ENCODE peak calls at places on chromosomes 5 and 9, in five cellular contexts. R, S, C, I and B are unnamed samples.

GRCh38 chr5:167294861-167295685 is 996.4 kb upstream of the WWC1 start:
- DNase-seq in R (peak; percentile 93), S (peak; percentile 58), C (no peak), I (no peak), B (peak; percentile 76)

GRCh38 chr5:17172801-17173200 is 44.6 kb upstream of the BASP1 start:
- DNase-seq in R (no peak), S (no peak), C (no peak), I (no peak), B (no peak)

GRCh38 chr5:160959804-160960203 is 107.8 kb upstream of the ATP10B start:
- DNase-seq in R (peak; percentile 37), S (peak; percentile 17), C (no peak), I (no peak), B (peak; percentile 96)

GRCh38 chr9:18331808-18332209 is 142.1 kb upstream of the ADAMTSL1 start:
- DNase-seq in R (no peak), S (no peak), C (no peak), I (no peak), B (no peak)

GRCh38 chr5:131786036-131786435 is 10.8 kb downstream of the FNIP1 start:
- DNase-seq in R (no peak), S (no peak), C (no peak), I (no peak), B (no peak)

GRCh38 chr5:80077317-80077716 is 42.2 kb downstream of the THBS4 start:
- DNase-seq in R (no peak), S (no peak), C (no peak), I (no peak), B (no peak)

GRCh38 chr9:136671646-136672430 is 9.1 kb downstream of the EGFL7 start:
- DNase-seq in R (no peak), S (no peak), C (no peak), I (peak; percentile 62), B (no peak)

GRCh38 chr5:10623305-10623910 is 59.5 kb downstream of the ANKRD33B start:
- DNase-seq in R (no peak), S (no peak), C (no peak), I (peak; percentile 92), B (no peak)

GRCh38 chr9:129544766-129545165 is 76.1 kb downstream of the C9orf50 start:
- DNase-seq in R (no peak), S (no peak), C (no peak), I (no peak), B (no peak)

GRCh38 chr5:443239-444151 is 519 bp downstream of the EXOC3 start:
- DNase-seq in R (peak; percentile 52), S (no peak), C (no peak), I (no peak), B (no peak)

GRCh38 chr9:102113191-102113590 is 374.7 kb upstream of the GRIN3A start:
- DNase-seq in R (no peak), S (no peak), C (no peak), I (no peak), B (no peak)

GRCh38 chr5:135340568-135340967 is 58.5 kb downstream of the MACROH2A1 start:
- DNase-seq in R (no peak), S (no peak), C (no peak), I (no peak), B (no peak)

GRCh38 chr9:105026451-105026850 is 98.5 kb upstream of the ABCA1 start:
- DNase-seq in R (no peak), S (no peak), C (no peak), I (no peak), B (no peak)

GRCh38 chr5:72408602-72409001 is 88.4 kb downstream of the PTCD2 start:
- DNase-seq in R (no peak), S (no peak), C (no peak), I (no peak), B (no peak)

GRCh38 chr5:139190125-139190524 is 8.0 kb downstream of the SIL1 start:
- DNase-seq in R (no peak), S (no peak), C (no peak), I (no peak), B (no peak)

GRCh38 chr5:143309661-143310431 is 93.6 kb downstream of the NR3C1 start:
- DNase-seq in R (no peak), S (no peak), C (no peak), I (no peak), B (no peak)

GRCh38 chr5:159071382-159071781 is 28.3 kb downstream of the EBF1 start:
- DNase-seq in R (no peak), S (no peak), C (no peak), I (no peak), B (no peak)

GRCh38 chr9:126791406-126792230 is 13.2 kb upstream of the ZBTB43 start:
- DNase-seq in R (peak; percentile 99), S (peak; percentile 90), C (no peak), I (no peak), B (peak; percentile 100)

GRCh38 chr5:20972419-20972925 is 984.5 kb upstream of the CDH18 start:
- DNase-seq in R (peak; percentile 43), S (peak; percentile 89), C (no peak), I (peak; percentile 19), B (peak; percentile 16)

GRCh38 chr9:124349675-124350484 is 65.4 kb downstream of the PSMB7 start:
- DNase-seq in R (no peak), S (no peak), C (no peak), I (no peak), B (no peak)

GRCh38 chr9:33815781-33816180 is 1.2 kb upstream of the UBE2R2 start:
- DNase-seq in R (no peak), S (no peak), C (no peak), I (no peak), B (no peak)

GRCh38 chr5:60943624-60944023 is 1.2 kb downstream of the ERCC8 start:
- DNase-seq in R (peak; percentile 58), S (no peak), C (no peak), I (no peak), B (no peak)

GRCh38 chr5:39459091-39459490 is 34.3 kb upstream of the DAB2 start:
- DNase-seq in R (no peak), S (no peak), C (no peak), I (no peak), B (no peak)

GRCh38 chr5:14252793-14253192 is 109.7 kb downstream of the TRIO start:
- DNase-seq in R (no peak), S (no peak), C (no peak), I (no peak), B (no peak)

GRCh38 chr9:135049460-135049859 is 38.0 kb upstream of the OLFM1 start:
- DNase-seq in R (no peak), S (no peak), C (no peak), I (no peak), B (no peak)

GRCh38 chr9:16673171-16673570 is 197.3 kb downstream of the BNC2 start:
- DNase-seq in R (no peak), S (no peak), C (no peak), I (no peak), B (no peak)

GRCh38 chr9:88458716-88459115 is 70.5 kb downstream of the SPIN1 start:
- DNase-seq in R (no peak), S (no peak), C (no peak), I (no peak), B (no peak)

GRCh38 chr5:96320797-96321196 is 112.3 kb downstream of the PCSK1 start:
- DNase-seq in R (peak; percentile 52), S (no peak), C (no peak), I (no peak), B (peak; percentile 31)

GRCh38 chr9:20014168-20014567 is 225.3 kb upstream of the SLC24A2 start:
- DNase-seq in R (no peak), S (no peak), C (no peak), I (no peak), B (no peak)

GRCh38 chr9:93039456-93039855 is 19.0 kb upstream of the SUSD3 start:
- DNase-seq in R (no peak), S (no peak), C (no peak), I (no peak), B (no peak)

GRCh38 chr9:93038918-93039317 is 19.6 kb upstream of the SUSD3 start:
- DNase-seq in R (no peak), S (no peak), C (no peak), I (no peak), B (no peak)

GRCh38 chr9:93036887-93037475 is 21.5 kb upstream of the SUSD3 start:
- DNase-seq in R (no peak), S (no peak), C (no peak), I (no peak), B (no peak)

GRCh38 chr9:93035821-93036351 is 22.6 kb upstream of the SUSD3 start:
- DNase-seq in R (no peak), S (no peak), C (no peak), I (no peak), B (no peak)

GRCh38 chr9:93037476-93037971 is 21.0 kb upstream of the SUSD3 start:
- DNase-seq in R (no peak), S (no peak), C (no peak), I (no peak), B (no peak)
- H3K27ac ChIP-seq in R (no peak overlapping the region), S (no peak overlapping the region), C (peak overlapping the region; percentile 29), I (no peak overlapping the region), B (no peak overlapping the region)

GRCh38 chr5:115457985-115458384 is 86.6 kb downstream of the FEM1C start:
- DNase-seq in R (no peak), S (no peak), C (no peak), I (no peak), B (no peak)

GRCh38 chr5:115456539-115456938 is 88.0 kb downstream of the FEM1C start:
- DNase-seq in R (no peak), S (no peak), C (no peak), I (no peak), B (no peak)

GRCh38 chr5:115456056-115456455 is 88.5 kb downstream of the FEM1C start:
- DNase-seq in R (no peak), S (no peak), C (no peak), I (no peak), B (no peak)

GRCh38 chr5:115459844-115460243 is 84.7 kb downstream of the FEM1C start:
- DNase-seq in R (peak; percentile 49), S (no peak), C (no peak), I (no peak), B (no peak)

DNA sequence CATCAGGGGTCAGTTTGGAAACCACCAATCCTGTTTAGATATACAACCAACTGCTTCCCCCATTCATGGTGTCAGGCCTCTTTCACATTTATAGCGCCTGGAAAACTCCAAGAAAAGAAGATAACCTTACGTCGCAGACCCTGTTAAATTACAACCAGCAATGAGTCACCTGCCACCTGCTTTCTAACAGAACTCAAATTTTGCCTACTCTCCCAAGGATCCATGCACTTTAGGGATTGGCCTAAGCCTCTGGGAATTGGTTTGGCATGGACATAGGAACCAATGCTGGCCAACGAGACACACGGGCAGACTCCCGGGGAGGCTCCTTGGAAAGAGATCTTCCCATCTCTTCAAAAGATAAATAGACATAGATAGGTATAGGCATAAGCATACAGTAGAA is 87.0 kb downstream of the FEM1C start:
- DNase-seq in R (no peak), S (no peak), C (no peak), I (no peak), B (no peak)
- H3K27ac ChIP-seq in R (no peak overlapping the region), S (no peak overlapping the region), C (no peak overlapping the region), I (no peak overlapping the region), B (no peak overlapping the region)

GRCh38 chr9:92770005-92770995 is 5.7 kb upstream of the BICD2 start:
- DNase-seq in R (no peak), S (no peak), C (no peak), I (no peak), B (peak; percentile 98)
- H3K27ac ChIP-seq in R (no peak overlapping the region), S (no peak overlapping the region), C (peak overlapping the region; percentile 85), I (no peak overlapping the region), B (peak overlapping the region; percentile 89)

DNA sequence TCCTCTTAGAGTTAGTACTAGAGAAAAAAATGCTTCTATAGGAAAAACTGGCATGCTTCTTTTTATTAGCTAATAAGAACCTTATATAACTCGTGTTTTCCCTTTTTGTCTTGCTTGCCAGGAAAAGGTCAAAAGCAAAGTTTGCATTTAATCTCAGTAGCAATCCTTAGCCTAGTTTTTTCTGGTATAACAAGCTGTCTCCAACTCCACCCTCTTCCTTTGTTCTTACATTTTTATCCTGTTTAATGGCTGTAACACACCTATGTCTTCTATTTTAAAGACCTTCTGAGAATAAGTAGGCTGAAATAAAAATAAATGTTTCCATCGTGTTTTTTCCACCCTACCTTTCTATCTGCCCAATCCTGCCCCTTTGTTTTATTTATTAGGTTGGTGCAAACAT is 158.3 kb downstream of the SNCAIP start:
- DNase-seq in R (no peak), S (no peak), C (no peak), I (no peak), B (no peak)
- H3K27ac ChIP-seq in R (no peak overlapping the region), S (no peak overlapping the region), C (no peak overlapping the region), I (no peak overlapping the region), B (no peak overlapping the region)